ENCODE peak calls at places on chromosomes 13 and 19, in seven cellular contexts. W is mammary epithelial cell, Q is cardiac muscle cell, O is left ventricle myocardium inferior, H is mesendoderm, B is fibroblast of lung, S is SJSA1. A is an unnamed sample.

GRCh38 chr13:39051157-39051556 is 12.9 kb downstream of the NHLRC3 start:
- DNase-seq in Q (peak; percentile 70), S (peak; percentile 5), W (peak; percentile 22), H (peak; percentile 52), O (no peak), B (peak; percentile 25), A (no peak)

GRCh38 chr13:45392811-45393210 is 25.4 kb downstream of the SLC25A30 start:
- DNase-seq in Q (no peak), B (no peak), O (no peak), S (no peak), W (no peak), H (no peak), A (no peak)

GRCh38 chr13:27403252-27403678 is 21.2 kb upstream of the GTF3A start:
- DNase-seq in H (peak; percentile 63), O (no peak), B (peak; percentile 82), Q (peak; percentile 77), S (peak; percentile 47), W (peak; percentile 28), A (no peak)

GRCh38 chr19:7637374-7638256 is 705 bp downstream of the STXBP2 start:
- DNase-seq in B (no peak), Q (peak; percentile 57), S (no peak), H (no peak), W (peak; percentile 8), O (peak; percentile 51), A (peak; percentile 78)

GRCh38 chr13:113882266-113882627 is 18.4 kb upstream of the GAS6 start:
- DNase-seq in W (no peak), O (peak; percentile 80), S (no peak), Q (no peak), H (no peak), B (no peak), A (peak; percentile 75)

GRCh38 chr19:8265872-8266271 is 42.3 kb downstream of the CD320 start:
- DNase-seq in O (no peak), H (no peak), W (no peak), B (no peak), S (no peak), Q (no peak), A (peak; percentile 4)

GRCh38 chr13:91776650-91777193 is 378.3 kb downstream of the GPC5 start:
- DNase-seq in S (no peak), H (no peak), Q (no peak), B (no peak), W (no peak), O (no peak), A (no peak)

GRCh38 chr19:6279931-6280591 is at the start of gene MLLT1:
- DNase-seq in S (peak; percentile 84), Q (peak; percentile 99), W (peak; percentile 97), B (peak; percentile 97), O (peak; percentile 98), H (peak; percentile 98), A (peak; percentile 94)

GRCh38 chr13:109274188-109274821 is 512.1 kb downstream of the IRS2 start:
- DNase-seq in W (peak; percentile 32), O (no peak), Q (peak; percentile 79), B (peak; percentile 85), H (peak; percentile 99), S (peak; percentile 100), A (peak; percentile 22)

GRCh38 chr13:44853641-44854040 is 135.6 kb downstream of the NUFIP1 start:
- DNase-seq in O (no peak), Q (peak; percentile 21), B (no peak), S (no peak), W (no peak), H (no peak), A (no peak)

GRCh38 chr19:45507864-45508680 is 793 bp downstream of the VASP start:
- DNase-seq in O (no peak), B (peak; percentile 44), W (no peak), Q (no peak), S (peak; percentile 35), H (peak; percentile 90), A (no peak)

GRCh38 chr19:48450863-48451262 is 4.5 kb upstream of the KCNJ14 start:
- DNase-seq in B (no peak), W (no peak), Q (no peak), O (no peak), H (no peak), S (no peak), A (no peak)

GRCh38 chr13:59915252-59915651 is 248.5 kb downstream of the DIAPH3 start:
- DNase-seq in H (no peak), B (no peak), O (no peak), Q (no peak), W (no peak), S (no peak), A (no peak)

GRCh38 chr19:40512110-40512472 is 45.3 kb downstream of the SPTBN4 start:
- DNase-seq in Q (no peak), B (no peak), S (no peak), H (no peak), O (no peak), W (no peak), A (no peak)

GRCh38 chr13:46553886-46554855 is 1.2 kb downstream of the LRCH1 start:
- DNase-seq in Q (peak; percentile 90), B (peak; percentile 89), W (peak; percentile 89), S (peak; percentile 74), H (peak; percentile 83), O (peak; percentile 69), A (peak; percentile 81)

GRCh38 chr13:39684531-39685137 is 29.2 kb downstream of the COG6 start:
- DNase-seq in H (peak; percentile 35), S (peak; percentile 7), Q (peak; percentile 66), W (peak; percentile 16), B (peak; percentile 56), O (no peak), A (no peak)

GRCh38 chr13:73602295-73602694 is 531.9 kb downstream of the KLF12 start:
- DNase-seq in W (peak; percentile 53), Q (peak; percentile 30), B (peak; percentile 49), O (no peak), S (no peak), H (peak; percentile 60), A (no peak)

GRCh38 chr13:110270507-110270906 is 36.5 kb downstream of the COL4A1 start:
- DNase-seq in W (no peak), Q (no peak), S (no peak), B (no peak), H (no peak), O (no peak), A (no peak)

GRCh38 chr19:19749332-19750130 is 16.6 kb upstream of the ZNF14 start:
- DNase-seq in Q (no peak), O (no peak), W (no peak), S (no peak), H (no peak), B (no peak), A (peak; percentile 11)

GRCh38 chr13:59442946-59443345 is 720.8 kb downstream of the DIAPH3 start:
- DNase-seq in O (no peak), H (no peak), B (no peak), W (no peak), Q (peak; percentile 63), S (no peak), A (no peak)

GRCh38 chr19:52535831-52536800 is 8.6 kb downstream of the ZNF808 start:
- DNase-seq in Q (peak; percentile 88), O (peak; percentile 94), W (peak; percentile 87), H (peak; percentile 96), B (peak; percentile 80), S (no peak), A (peak; percentile 94)

GRCh38 chr19:40370997-40371801 is 18.8 kb downstream of the HIPK4 start:
- DNase-seq in O (no peak), S (no peak), W (no peak), H (peak; percentile 51), Q (no peak), B (no peak), A (no peak)

DNA sequence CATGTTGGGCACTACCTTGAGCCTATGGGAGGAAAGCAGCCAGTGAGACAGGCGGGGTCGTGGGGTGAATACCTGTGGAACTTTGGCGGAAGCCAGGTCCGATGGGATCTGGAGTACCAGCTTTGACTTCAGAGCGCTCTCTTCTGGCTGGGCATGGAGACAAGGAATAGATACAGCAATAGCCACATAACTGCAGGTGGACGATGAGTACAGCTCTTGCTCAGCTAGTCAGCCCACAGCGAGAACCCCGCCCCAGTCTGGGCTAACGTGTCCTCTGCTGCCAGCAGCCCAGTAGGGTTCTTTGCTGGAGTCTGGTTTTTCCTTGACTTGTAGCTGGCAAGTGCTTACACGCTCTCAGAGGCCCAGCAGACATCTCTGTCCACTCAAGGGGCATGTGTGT is 83.4 kb downstream of the SIPA1L3 start:
- DNase-seq in O (no peak), B (peak; percentile 30), W (peak; percentile 93), Q (no peak), H (peak; percentile 49), S (no peak), A (no peak)
- H3K4me1 ChIP-seq in O (no peaks in the 10 kb centered on the region), B (no peaks in the 10 kb centered on the region), W (peaks cover 38% of the 10 kb centered on the region), Q (no peaks in the 10 kb centered on the region), H (peaks cover 6% of the 10 kb centered on the region), S (peaks cover 15% of the 10 kb centered on the region), A (peaks cover 4% of the 10 kb centered on the region)

GRCh38 chr13:112809332-112810310 is 119.8 kb downstream of the ATP11A start:
- DNase-seq in Q (no peak), O (no peak), W (no peak), S (no peak), B (no peak), H (no peak), A (no peak)

GRCh38 chr13:112808377-112809140 is 118.7 kb downstream of the ATP11A start:
- DNase-seq in W (no peak), Q (no peak), B (no peak), H (no peak), O (no peak), S (no peak), A (no peak)

GRCh38 chr13:112807653-112808376 is 118.0 kb downstream of the ATP11A start:
- DNase-seq in S (no peak), O (no peak), Q (no peak), H (no peak), B (no peak), W (no peak), A (no peak)

GRCh38 chr13:112804374-112804773 is 114.5 kb downstream of the ATP11A start:
- DNase-seq in B (no peak), H (no peak), W (no peak), O (no peak), Q (no peak), S (no peak), A (no peak)

GRCh38 chr13:112806761-112807652 is 117.2 kb downstream of the ATP11A start:
- DNase-seq in H (no peak), W (no peak), S (no peak), Q (no peak), B (peak; percentile 20), O (no peak), A (peak; percentile 41)
- H3K4me1 ChIP-seq in H (no peaks in the 10 kb centered on the region), W (no peaks in the 10 kb centered on the region), S (no peaks in the 10 kb centered on the region), Q (no peaks in the 10 kb centered on the region), B (no peaks in the 10 kb centered on the region), O (no peaks in the 10 kb centered on the region), A (peaks cover 9% of the 10 kb centered on the region)

GRCh38 chr13:35531551-35531950 is 55.1 kb upstream of the MAB21L1 start:
- DNase-seq in W (no peak), H (no peak), Q (no peak), S (no peak), B (no peak), O (no peak), A (no peak)
- H3K4me1 ChIP-seq in W (no peaks in the 10 kb centered on the region), H (no peaks in the 10 kb centered on the region), Q (peaks cover 20% of the 10 kb centered on the region), S (no peaks in the 10 kb centered on the region), B (no peaks in the 10 kb centered on the region), O (peaks cover 14% of the 10 kb centered on the region), A (no peaks in the 10 kb centered on the region)

DNA sequence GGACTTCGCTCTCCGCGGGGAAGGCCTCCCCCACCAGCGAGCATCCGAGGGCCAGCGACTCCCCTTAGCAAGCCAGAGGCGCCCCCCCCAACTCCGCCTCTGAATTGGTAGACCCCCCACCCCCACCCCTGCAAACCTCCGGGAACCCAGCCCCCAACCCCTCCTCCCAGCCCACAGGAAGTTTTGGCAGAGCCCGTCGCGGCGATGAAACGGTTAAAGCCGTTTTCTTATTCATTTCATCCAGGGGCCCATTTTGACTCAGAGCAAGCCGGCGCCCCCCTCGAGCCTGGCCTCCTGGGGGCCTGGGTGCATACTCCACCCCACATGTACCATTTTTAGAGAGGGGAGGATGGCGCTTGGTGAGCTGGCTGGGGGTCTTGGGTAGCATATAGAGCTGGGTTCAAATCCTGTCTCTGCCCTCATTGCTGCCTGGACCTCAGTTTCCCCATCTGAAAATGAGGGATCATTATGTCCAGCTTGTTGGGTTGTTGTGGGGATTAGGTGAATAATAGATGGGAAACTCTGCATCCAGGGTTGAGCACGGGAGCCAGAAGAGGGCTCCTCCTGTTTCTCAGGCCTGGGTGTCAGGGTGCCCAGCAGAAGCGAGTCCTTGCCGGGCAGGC is 7.9 kb upstream of the JUNB start:
- DNase-seq in S (peak; percentile 68), O (no peak), H (no peak), Q (no peak), W (no peak), B (no peak), A (no peak)
- H3K4me1 ChIP-seq in S (peaks cover 80% of the 10 kb centered on the region), O (peaks cover 84% of the 10 kb centered on the region), H (peaks cover 13% of the 10 kb centered on the region), Q (peaks cover 28% of the 10 kb centered on the region), W (peaks cover 71% of the 10 kb centered on the region), B (peaks cover 46% of the 10 kb centered on the region), A (peaks cover 66% of the 10 kb centered on the region)

A was measured in testis.